ENCODE peak calls at places on chromosomes 11 and 22, in four cellular contexts. R is 8988T; P is activated CD4-positive, alpha-beta T cell treated with anti-CD3 and anti-CD28 coated beads for 36 hours; I is DMS53. H is an unnamed sample.

GRCh38 chr11:29129850-29130249 is 887.0 kb downstream of the KCNA4 start:
- DNase-seq in R (no peak), P (no peak), I (no peak), H (no peak)

GRCh38 chr22:41951898-41952474 is at the start of gene SMIM45:
- DNase-seq in R (no peak), P (no peak), I (no peak), H (no peak)

GRCh38 chr11:74626604-74627003 is 34.2 kb downstream of the POLD3 start:
- DNase-seq in R (no peak), P (no peak), I (no peak), H (no peak)

GRCh38 chr22:16866167-16866566 is 41.0 kb upstream of the XKR3 start:
- DNase-seq in R (no peak), P (no peak), I (no peak), H (no peak)

GRCh38 chr11:120125005-120125404 is 12.9 kb downstream of the TRIM29 start:
- DNase-seq in R (no peak), P (no peak), I (peak; percentile 46), H (no peak)

GRCh38 chr11:31509412-31510345 is at the start of the genes ELP4 and IMMP1L:
- DNase-seq in R (peak; percentile 76), P (peak; percentile 97), I (peak; percentile 96), H (peak; percentile 82)

GRCh38 chr11:110376711-110377324 is 52.9 kb upstream of the FDX1 start:
- DNase-seq in R (peak; percentile 38), P (peak; percentile 37), I (peak; percentile 93), H (no peak)

GRCh38 chr11:11691296-11692141 is 69.7 kb upstream of the GALNT18 start:
- DNase-seq in R (no peak), P (no peak), I (peak; percentile 94), H (no peak)

GRCh38 chr22:34055525-34056200 is 135.4 kb upstream of the LARGE1 start:
- DNase-seq in R (no peak), P (peak; percentile 12), I (peak; percentile 1), H (no peak)

GRCh38 chr11:73916435-73916834 is 34.4 kb upstream of the DNAJB13 start:
- DNase-seq in R (no peak), P (no peak), I (peak; percentile 27), H (no peak)

GRCh38 chr22:44543781-44544181 is 45.7 kb upstream of the RTL6 start:
- DNase-seq in R (no peak), P (no peak), I (no peak), H (no peak)

GRCh38 chr11:90803366-90803765 is 580.5 kb upstream of the CHORDC1 start:
- DNase-seq in R (no peak), P (no peak), I (peak; percentile 17), H (no peak)

GRCh38 chr11:102761646-102762238 is 18.7 kb downstream of the MMP10 start:
- DNase-seq in R (no peak), P (no peak), I (no peak), H (no peak)

GRCh38 chr22:32050678-32051515 is 7.8 kb downstream of the SLC5A1 start:
- DNase-seq in R (peak; percentile 47), P (peak; percentile 88), I (peak; percentile 76), H (no peak)

GRCh38 chr11:9956483-9956882 is 292.6 kb downstream of the SWAP70 start:
- DNase-seq in R (no peak), P (no peak), I (no peak), H (no peak)

GRCh38 chr11:112579282-112579681 is 318.6 kb upstream of the PLET1 start:
- DNase-seq in R (no peak), P (no peak), I (no peak), H (no peak)

GRCh38 chr11:69122642-69123431 is 32.9 kb upstream of the SMIM38 start:
- DNase-seq in R (peak; percentile 99), P (peak; percentile 91), I (peak; percentile 96), H (no peak)

GRCh38 chr11:78192223-78192719 is 3.6 kb downstream of the USP35 start:
- DNase-seq in R (no peak), P (no peak), I (peak; percentile 39), H (no peak)

GRCh38 chr11:75100314-75100713 is 3.6 kb upstream of the OR2AT4 start:
- DNase-seq in R (no peak), P (peak; percentile 71), I (peak; percentile 82), H (peak; percentile 31)

GRCh38 chr11:57732661-57733060 is 8.6 kb upstream of the SELENOH start:
- DNase-seq in R (no peak), P (no peak), I (no peak), H (no peak)

GRCh38 chr11:442611-443081 is 835 bp upstream of the ANO9 start:
- DNase-seq in R (no peak), P (no peak), I (peak; percentile 46), H (no peak)

GRCh38 chr11:880447-880846 is 30.2 kb downstream of the CHID1 start:
- DNase-seq in R (no peak), P (no peak), I (no peak), H (no peak)

GRCh38 chr11:17827006-17827405 is 92.4 kb downstream of the KCNC1 start:
- DNase-seq in R (no peak), P (no peak), I (peak; percentile 55), H (no peak)

GRCh38 chr11:67354314-67355022 is 1.1 kb upstream of the POLD4 start:
- DNase-seq in R (no peak), P (peak; percentile 58), I (peak; percentile 92), H (no peak)

GRCh38 chr11:67665537-67666302 is 8.7 kb downstream of the ALDH3B2 start:
- DNase-seq in R (no peak), P (no peak), I (peak; percentile 84), H (no peak)

GRCh38 chr22:27212617-27213177 is 555.3 kb downstream of the MIAT start:
- DNase-seq in R (no peak), P (no peak), I (peak; percentile 24), H (no peak)

GRCh38 chr22:49330421-49331222 is 497.1 kb downstream of the BRD1 start:
- DNase-seq in R (no peak), P (no peak), I (no peak), H (no peak)

GRCh38 chr11:126132319-126132718 is 69.7 kb upstream of the CDON start:
- DNase-seq in R (no peak), P (no peak), I (no peak), H (no peak)

GRCh38 chr22:33335611-33336279 is 277.6 kb upstream of the SYN3 start:
- DNase-seq in R (no peak), P (no peak), I (no peak), H (no peak)

GRCh38 chr11:86717817-86718501 is 45.5 kb upstream of the ME3 start:
- DNase-seq in R (no peak), P (no peak), I (peak; percentile 57), H (no peak)

GRCh38 chr22:45341503-45341902 is 31.8 kb downstream of the FAM118A start:
- DNase-seq in R (no peak), P (peak; percentile 66), I (no peak), H (no peak)

GRCh38 chr11:117054382-117054781 is 43.8 kb downstream of the SIK3 start:
- DNase-seq in R (no peak), P (no peak), I (no peak), H (no peak)

GRCh38 chr22:31861226-31861840 is 83.0 kb upstream of the YWHAH start:
- DNase-seq in R (no peak), P (peak; percentile 51), I (no peak), H (no peak)

GRCh38 chr11:110130642-110131238 is 37.5 kb downstream of the ZC3H12C start:
- DNase-seq in R (no peak), P (no peak), I (peak; percentile 6), H (no peak)

GRCh38 chr11:66851698-66852465 is 5.0 kb upstream of the LRFN4 start:
- DNase-seq in R (peak; percentile 84), P (peak; percentile 68), I (peak; percentile 58), H (peak; percentile 53)

GRCh38 chr11:62142921-62143320 is 19.1 kb downstream of the INCENP start:
- DNase-seq in R (no peak), P (no peak), I (no peak), H (no peak)